ENCODE peak calls at places on chromosomes 2 and 18, in five cellular contexts. One of them, this sample, is unnamed.
A peak's percentile ranks its signal among the peaks of the same experiment; 100 is the strongest.

GRCh38 chr2:239807568-239807967 is 217.6 kb downstream of the NDUFA10 start:
- DNase-seq in occipital lobe: no peak
- DNase-seq in effector memory CD8-positive, alpha-beta T cell: no peak
- DNase-seq in MV-4-11: no peak
- DNase-seq in ovary: no peak
- DNase-seq in this sample: no peak

GRCh38 chr2:209425082-209426071 is 1.5 kb downstream of the MAP2 start:
- DNase-seq in effector memory CD8-positive, alpha-beta T cell: no peak
- DNase-seq in MV-4-11: peak; percentile 16
- DNase-seq in occipital lobe: peak; percentile 9
- DNase-seq in ovary: no peak
- DNase-seq in this sample: peak; percentile 40

GRCh38 chr2:239675856-239676715 is 275.3 kb upstream of the HDAC4 start:
- DNase-seq in ovary: no peak
- DNase-seq in effector memory CD8-positive, alpha-beta T cell: no peak
- DNase-seq in occipital lobe: no peak
- DNase-seq in MV-4-11: no peak
- DNase-seq in this sample: no peak

GRCh38 chr2:240452471-240453256 is 17.2 kb downstream of the GPC1 start:
- DNase-seq in ovary: peak; percentile 83
- DNase-seq in MV-4-11: no peak
- DNase-seq in occipital lobe: peak; percentile 61
- DNase-seq in effector memory CD8-positive, alpha-beta T cell: no peak
- DNase-seq in this sample: peak; percentile 89

GRCh38 chr2:172375247-172375646 is 52.1 kb upstream of the ITGA6 start:
- DNase-seq in effector memory CD8-positive, alpha-beta T cell: no peak
- DNase-seq in MV-4-11: peak; percentile 84
- DNase-seq in occipital lobe: no peak
- DNase-seq in ovary: no peak
- DNase-seq in this sample: no peak

GRCh38 chr2:81734981-81735380 is 1430.4 kb upstream of the LRRTM1 start:
- DNase-seq in MV-4-11: no peak
- DNase-seq in effector memory CD8-positive, alpha-beta T cell: no peak
- DNase-seq in occipital lobe: no peak
- DNase-seq in ovary: no peak
- DNase-seq in this sample: no peak

GRCh38 chr2:70360661-70361316 is 58.9 kb upstream of the FAM136A start:
- DNase-seq in occipital lobe: no peak
- DNase-seq in ovary: no peak
- DNase-seq in effector memory CD8-positive, alpha-beta T cell: no peak
- DNase-seq in MV-4-11: no peak
- DNase-seq in this sample: no peak

GRCh38 chr2:29420484-29420883 is 305.3 kb downstream of the CLIP4 start:
- DNase-seq in effector memory CD8-positive, alpha-beta T cell: no peak
- DNase-seq in occipital lobe: no peak
- DNase-seq in MV-4-11: no peak
- DNase-seq in ovary: no peak
- DNase-seq in this sample: no peak

GRCh38 chr2:231680992-231681852 is 27.1 kb upstream of the PTMA start:
- DNase-seq in occipital lobe: peak; percentile 73
- DNase-seq in effector memory CD8-positive, alpha-beta T cell: no peak
- DNase-seq in MV-4-11: no peak
- DNase-seq in ovary: peak; percentile 93
- DNase-seq in this sample: peak; percentile 96

GRCh38 chr2:65504814-65505697 is 72.7 kb upstream of the SPRED2 start:
- DNase-seq in ovary: no peak
- DNase-seq in effector memory CD8-positive, alpha-beta T cell: no peak
- DNase-seq in occipital lobe: no peak
- DNase-seq in MV-4-11: no peak
- DNase-seq in this sample: no peak

GRCh38 chr18:49728542-49728941 is 84.8 kb downstream of the ACAA2 start:
- DNase-seq in ovary: peak; percentile 26
- DNase-seq in occipital lobe: no peak
- DNase-seq in MV-4-11: peak; percentile 38
- DNase-seq in effector memory CD8-positive, alpha-beta T cell: no peak
- DNase-seq in this sample: peak; percentile 38

GRCh38 chr18:70288851-70289328 is at the start of gene SOCS6:
- DNase-seq in ovary: peak; percentile 67
- DNase-seq in effector memory CD8-positive, alpha-beta T cell: no peak
- DNase-seq in MV-4-11: peak; percentile 32
- DNase-seq in occipital lobe: peak; percentile 54
- DNase-seq in this sample: no peak

GRCh38 chr18:12432196-12432595 is 24.5 kb downstream of the PRELID3A start:
- DNase-seq in effector memory CD8-positive, alpha-beta T cell: no peak
- DNase-seq in MV-4-11: no peak
- DNase-seq in ovary: no peak
- DNase-seq in occipital lobe: no peak
- DNase-seq in this sample: no peak

GRCh38 chr2:239253264-239253663 is 147.6 kb downstream of the HDAC4 start:
- DNase-seq in MV-4-11: peak; percentile 80
- DNase-seq in effector memory CD8-positive, alpha-beta T cell: no peak
- DNase-seq in occipital lobe: no peak
- DNase-seq in ovary: no peak
- DNase-seq in this sample: no peak

GRCh38 chr2:65576861-65577601 is 144.6 kb upstream of the SPRED2 start:
- DNase-seq in occipital lobe: no peak
- DNase-seq in MV-4-11: peak; percentile 48
- DNase-seq in effector memory CD8-positive, alpha-beta T cell: no peak
- DNase-seq in ovary: no peak
- DNase-seq in this sample: peak; percentile 26

GRCh38 chr2:172232638-172233253 is 130.0 kb upstream of the DLX2 start:
- DNase-seq in ovary: no peak
- DNase-seq in effector memory CD8-positive, alpha-beta T cell: no peak
- DNase-seq in MV-4-11: no peak
- DNase-seq in occipital lobe: no peak
- DNase-seq in this sample: no peak

GRCh38 chr2:18551623-18552022 is 8.8 kb downstream of the RDH14 start:
- DNase-seq in MV-4-11: no peak
- DNase-seq in ovary: no peak
- DNase-seq in occipital lobe: no peak
- DNase-seq in effector memory CD8-positive, alpha-beta T cell: no peak
- DNase-seq in this sample: no peak

GRCh38 chr2:230319211-230319862 is 7.7 kb upstream of the SP140L start:
- DNase-seq in occipital lobe: no peak
- DNase-seq in ovary: no peak
- DNase-seq in MV-4-11: peak; percentile 51
- DNase-seq in effector memory CD8-positive, alpha-beta T cell: peak; percentile 68
- DNase-seq in this sample: no peak

GRCh38 chr18:48409591-48410094 is 460 bp upstream of the ZBTB7C start:
- DNase-seq in MV-4-11: no peak
- DNase-seq in occipital lobe: no peak
- DNase-seq in effector memory CD8-positive, alpha-beta T cell: no peak
- DNase-seq in ovary: peak; percentile 61
- DNase-seq in this sample: peak; percentile 12

GRCh38 chr2:128196026-128196822 is 105.2 kb downstream of the UGGT1 start:
- DNase-seq in effector memory CD8-positive, alpha-beta T cell: no peak
- DNase-seq in occipital lobe: no peak
- DNase-seq in MV-4-11: peak; percentile 71
- DNase-seq in ovary: no peak
- DNase-seq in this sample: peak; percentile 30

GRCh38 chr18:58576641-58577251 is 52.1 kb downstream of the ALPK2 start:
- DNase-seq in effector memory CD8-positive, alpha-beta T cell: no peak
- DNase-seq in MV-4-11: no peak
- DNase-seq in occipital lobe: no peak
- DNase-seq in ovary: no peak
- DNase-seq in this sample: no peak

GRCh38 chr2:233857511-233858118 is 3.3 kb upstream of the HJURP start:
- DNase-seq in MV-4-11: peak; percentile 28
- DNase-seq in occipital lobe: no peak
- DNase-seq in ovary: no peak
- DNase-seq in effector memory CD8-positive, alpha-beta T cell: peak; percentile 47
- DNase-seq in this sample: peak; percentile 59

GRCh38 chr2:230985519-230986231 is 10.2 kb upstream of the SPATA3 start:
- DNase-seq in MV-4-11: peak; percentile 21
- DNase-seq in effector memory CD8-positive, alpha-beta T cell: no peak
- DNase-seq in occipital lobe: no peak
- DNase-seq in ovary: no peak
- DNase-seq in this sample: no peak

GRCh38 chr2:234593636-234594035 is 96.8 kb upstream of the ARL4C start:
- DNase-seq in ovary: no peak
- DNase-seq in effector memory CD8-positive, alpha-beta T cell: no peak
- DNase-seq in MV-4-11: no peak
- DNase-seq in occipital lobe: no peak
- DNase-seq in this sample: no peak

GRCh38 chr18:45793295-45793965 is 32.0 kb upstream of the SIGLEC15 start:
- DNase-seq in occipital lobe: no peak
- DNase-seq in MV-4-11: peak; percentile 70
- DNase-seq in effector memory CD8-positive, alpha-beta T cell: no peak
- DNase-seq in ovary: no peak
- DNase-seq in this sample: no peak

GRCh38 chr2:98870516-98871158 is 65.4 kb downstream of the CRACDL start:
- DNase-seq in MV-4-11: no peak
- DNase-seq in ovary: no peak
- DNase-seq in effector memory CD8-positive, alpha-beta T cell: no peak
- DNase-seq in occipital lobe: no peak
- DNase-seq in this sample: no peak

GRCh38 chr18:3903341-3903740 is 453.4 kb downstream of the TGIF1 start:
- DNase-seq in occipital lobe: no peak
- DNase-seq in ovary: no peak
- DNase-seq in effector memory CD8-positive, alpha-beta T cell: no peak
- DNase-seq in MV-4-11: no peak
- DNase-seq in this sample: no peak

GRCh38 chr2:203808041-203808750 is 59.4 kb upstream of the CTLA4 start:
- DNase-seq in occipital lobe: no peak
- DNase-seq in MV-4-11: no peak
- DNase-seq in ovary: no peak
- DNase-seq in effector memory CD8-positive, alpha-beta T cell: no peak
- DNase-seq in this sample: no peak

GRCh38 chr18:5073026-5073944 is 123.8 kb downstream of the AKAIN1 start:
- DNase-seq in occipital lobe: no peak
- DNase-seq in effector memory CD8-positive, alpha-beta T cell: no peak
- DNase-seq in MV-4-11: peak; percentile 52
- DNase-seq in ovary: no peak
- DNase-seq in this sample: peak; percentile 12

GRCh38 chr2:126771501-126772195 is 115.7 kb downstream of the GYPC start:
- DNase-seq in effector memory CD8-positive, alpha-beta T cell: no peak
- DNase-seq in MV-4-11: no peak
- DNase-seq in ovary: no peak
- DNase-seq in occipital lobe: no peak
- DNase-seq in this sample: no peak

GRCh38 chr2:237171396-237171795 is 85.7 kb downstream of the COPS8 start:
- DNase-seq in occipital lobe: no peak
- DNase-seq in MV-4-11: peak; percentile 28
- DNase-seq in ovary: peak; percentile 56
- DNase-seq in effector memory CD8-positive, alpha-beta T cell: no peak
- DNase-seq in this sample: no peak

GRCh38 chr2:54866179-54866578 is 142.7 kb downstream of the EML6 start:
- DNase-seq in effector memory CD8-positive, alpha-beta T cell: no peak
- DNase-seq in MV-4-11: no peak
- DNase-seq in ovary: no peak
- DNase-seq in occipital lobe: no peak
- DNase-seq in this sample: no peak

GRCh38 chr18:23824235-23824634 is 135.0 kb downstream of the LAMA3 start:
- DNase-seq in MV-4-11: no peak
- DNase-seq in occipital lobe: no peak
- DNase-seq in effector memory CD8-positive, alpha-beta T cell: no peak
- DNase-seq in ovary: no peak
- DNase-seq in this sample: no peak

GRCh38 chr2:161839931-161840330 is 215.7 kb downstream of the SLC4A10 start:
- DNase-seq in occipital lobe: no peak
- DNase-seq in ovary: no peak
- DNase-seq in MV-4-11: no peak
- DNase-seq in effector memory CD8-positive, alpha-beta T cell: no peak
- DNase-seq in this sample: no peak

GRCh38 chr2:113116100-113116958 is 11.1 kb upstream of the IL1RN start:
- DNase-seq in effector memory CD8-positive, alpha-beta T cell: no peak
- DNase-seq in ovary: no peak
- DNase-seq in occipital lobe: no peak
- DNase-seq in MV-4-11: no peak
- DNase-seq in this sample: no peak

GRCh38 chr18:33212363-33212762 is 228.2 kb downstream of the CCDC178 start:
- DNase-seq in MV-4-11: no peak
- DNase-seq in occipital lobe: no peak
- DNase-seq in ovary: no peak
- DNase-seq in effector memory CD8-positive, alpha-beta T cell: no peak
- DNase-seq in this sample: no peak

GRCh38 chr18:11669271-11669947 is 19.7 kb upstream of the GNAL start:
- DNase-seq in MV-4-11: no peak
- DNase-seq in occipital lobe: no peak
- DNase-seq in ovary: no peak
- DNase-seq in effector memory CD8-positive, alpha-beta T cell: no peak
- DNase-seq in this sample: no peak

GRCh38 chr2:136713739-136714138 is 51.6 kb upstream of the THSD7B start:
- DNase-seq in effector memory CD8-positive, alpha-beta T cell: no peak
- DNase-seq in ovary: no peak
- DNase-seq in MV-4-11: no peak
- DNase-seq in occipital lobe: no peak
- DNase-seq in this sample: no peak

GRCh38 chr18:13375302-13376255 is 157.0 kb downstream of the LDLRAD4 start:
- DNase-seq in effector memory CD8-positive, alpha-beta T cell: peak; percentile 14
- DNase-seq in ovary: peak; percentile 47
- DNase-seq in MV-4-11: peak; percentile 63
- DNase-seq in occipital lobe: peak; percentile 48
- DNase-seq in this sample: no peak